ENCODE peak calls at places on chromosomes 4 and X, in eight cellular contexts. E is ACHN, Y is WERI-Rb-1, L is occipital lobe, P is fibroblast of pulmonary artery, Z is germinal center, Q is NCI-H2171, K is astrocyte of the spinal cord. S is an unnamed sample.

GRCh38 chrX:43627147-43627546 is 29.0 kb upstream of the MAOA start:
- DNase-seq in E (no peak), Y (no peak), L (no peak), P (no peak), Z (no peak), Q (no peak), K (no peak), S (no peak)

GRCh38 chr4:28973591-28974350 is 1746.4 kb upstream of the PCDH7 start:
- DNase-seq in E (no peak), Y (no peak), L (no peak), P (peak; percentile 3), Z (no peak), Q (no peak), K (peak; percentile 34), S (peak; percentile 20)

GRCh38 chrX:9352683-9353430 is 112.0 kb upstream of the TBL1X start:
- DNase-seq in E (no peak), Y (no peak), L (peak; percentile 2), P (peak; percentile 79), Z (peak; percentile 13), Q (no peak), K (peak; percentile 65), S (peak; percentile 32)

GRCh38 chr4:4880492-4880891 is 21.0 kb downstream of the MSX1 start:
- DNase-seq in E (no peak), Y (no peak), L (no peak), P (no peak), Z (no peak), Q (no peak), K (no peak), S (no peak)

GRCh38 chrX:1086444-1087409 is 125.7 kb downstream of the CRLF2 start:
- DNase-seq in E (peak; percentile 30), Y (no peak), L (no peak), P (no peak), Z (no peak), Q (no peak), K (no peak), S (peak; percentile 4)

GRCh38 chr4:156971623-156972369 is at the start of gene PDGFC:
- DNase-seq in E (peak; percentile 89), Y (peak; percentile 91), L (peak; percentile 31), P (peak; percentile 66), Z (peak; percentile 5), Q (peak; percentile 27), K (peak; percentile 83), S (peak; percentile 65)

GRCh38 chr4:53233396-53233795 is 132.5 kb downstream of the SCFD2 start:
- DNase-seq in E (no peak), Y (no peak), L (no peak), P (no peak), Z (no peak), Q (no peak), K (peak; percentile 30), S (no peak)

GRCh38 chr4:76745264-76745663 is 152.7 kb downstream of the SOWAHB start:
- DNase-seq in E (no peak), Y (no peak), L (no peak), P (peak; percentile 64), Z (no peak), Q (no peak), K (no peak), S (no peak)

GRCh38 chr4:74453037-74453635 is 8.2 kb downstream of the AREG start:
- DNase-seq in E (peak; percentile 52), Y (no peak), L (no peak), P (peak; percentile 39), Z (no peak), Q (no peak), K (no peak), S (no peak)

GRCh38 chr4:173405840-173406606 is 7.1 kb upstream of the SCRG1 start:
- DNase-seq in E (no peak), Y (no peak), L (no peak), P (no peak), Z (no peak), Q (no peak), K (no peak), S (no peak)

GRCh38 chr4:109801895-109802319 is at the start of gene CFI:
- DNase-seq in E (peak; percentile 67), Y (no peak), L (no peak), P (peak; percentile 83), Z (no peak), Q (no peak), K (peak; percentile 86), S (peak; percentile 12)

GRCh38 chrX:152072236-152072635 is 66.1 kb downstream of the MAGEA10 start:
- DNase-seq in E (peak; percentile 8), Y (no peak), L (no peak), P (peak; percentile 78), Z (no peak), Q (no peak), K (peak; percentile 87), S (peak; percentile 72)